ENCODE peak calls at places on chromosomes 13 and 19, in ten cellular contexts. B is left lung, S is WERI-Rb-1, Q is body of pancreas, T is suprapubic skin, M is mucosa of descending colon, C is left ventricle myocardium inferior, G is colonic mucosa, E is heart right ventricle, J is A673. V is an unnamed sample.

GRCh38 chr19:5253403-5254110 is 87.1 kb downstream of the PTPRS start:
- DNase-seq in B (no peak), S (no peak), Q (no peak), T (no peak), M (no peak), C (no peak), G (no peak), E (no peak), J (no peak), V (no peak)

GRCh38 chr13:81051873-81052272 is 710.9 kb upstream of the SPRY2 start:
- DNase-seq in B (no peak), S (no peak), Q (no peak), T (no peak), M (no peak), C (no peak), G (no peak), E (no peak), J (peak; percentile 27), V (no peak)

GRCh38 chr13:113851826-113852535 is 11.9 kb downstream of the GAS6 start:
- DNase-seq in B (no peak), S (peak; percentile 8), Q (no peak), T (peak; percentile 45), M (no peak), C (no peak), G (no peak), E (no peak), J (no peak), V (no peak)

GRCh38 chr19:10193666-10194499 is 870 bp downstream of the DNMT1 start:
- DNase-seq in B (no peak), S (no peak), Q (no peak), T (peak; percentile 84), M (peak; percentile 65), C (no peak), G (peak; percentile 22), E (no peak), J (peak; percentile 44), V (peak; percentile 63)

GRCh38 chr19:48629297-48629598 is 7.9 kb downstream of the DBP start:
- DNase-seq in B (no peak), S (no peak), Q (no peak), T (no peak), M (no peak), C (no peak), G (no peak), E (no peak), J (no peak), V (no peak)

GRCh38 chr19:811007-811434 is 10.7 kb downstream of the PLPPR3 start:
- DNase-seq in B (no peak), S (no peak), Q (no peak), T (no peak), M (no peak), C (no peak), G (no peak), E (no peak), J (peak; percentile 88), V (no peak)

GRCh38 chr13:94329754-94330551 is 149.5 kb downstream of the DCT start:
- DNase-seq in B (no peak), S (no peak), Q (peak; percentile 17), T (no peak), M (no peak), C (no peak), G (no peak), E (no peak), J (peak; percentile 51), V (peak; percentile 73)

GRCh38 chr19:33005440-33005839 is 33.4 kb downstream of the FAAP24 start:
- DNase-seq in B (no peak), S (no peak), Q (no peak), T (no peak), M (no peak), C (no peak), G (no peak), E (no peak), J (peak; percentile 66), V (no peak)

GRCh38 chr13:29454931-29455481 is 140.5 kb downstream of the SLC7A1 start:
- DNase-seq in B (no peak), S (peak; percentile 8), Q (no peak), T (no peak), M (no peak), C (no peak), G (no peak), E (no peak), J (peak; percentile 49), V (no peak)

GRCh38 chr19:11265785-11266236 is 3.5 kb upstream of the DOCK6 start:
- DNase-seq in B (peak; percentile 69), S (no peak), Q (peak; percentile 76), T (no peak), M (peak; percentile 93), C (no peak), G (peak; percentile 97), E (no peak), J (no peak), V (no peak)

GRCh38 chr13:46140044-46140443 is 35.2 kb upstream of the CPB2 start:
- DNase-seq in B (no peak), S (no peak), Q (no peak), T (no peak), M (no peak), C (no peak), G (no peak), E (no peak), J (no peak), V (no peak)

GRCh38 chr13:46146898-46147297 is 35.1 kb downstream of the LCP1 start:
- DNase-seq in B (no peak), S (peak; percentile 18), Q (no peak), T (no peak), M (no peak), C (no peak), G (no peak), E (no peak), J (peak; percentile 67), V (no peak)

GRCh38 chr13:46143239-46143701 is 38.4 kb upstream of the CPB2 start:
- DNase-seq in B (no peak), S (no peak), Q (no peak), T (no peak), M (no peak), C (no peak), G (no peak), E (no peak), J (no peak), V (no peak)

GRCh38 chr13:46145950-46146349 is 36.0 kb downstream of the LCP1 start:
- DNase-seq in B (no peak), S (no peak), Q (no peak), T (no peak), M (no peak), C (no peak), G (no peak), E (no peak), J (no peak), V (no peak)

GRCh38 chr13:46142692-46143238 is 37.9 kb upstream of the CPB2 start:
- DNase-seq in B (no peak), S (no peak), Q (no peak), T (no peak), M (no peak), C (no peak), G (no peak), E (no peak), J (no peak), V (no peak)
- H3K36me3 ChIP-seq in B (no peaks in the 10 kb centered on the region), S (no peaks in the 10 kb centered on the region), Q (no peaks in the 10 kb centered on the region), T (no peaks in the 10 kb centered on the region), M (no peaks in the 10 kb centered on the region), C (no peaks in the 10 kb centered on the region), G (no peaks in the 10 kb centered on the region), E (no peaks in the 10 kb centered on the region), J (no peaks in the 10 kb centered on the region), V (no peaks in the 10 kb centered on the region)

DNA sequence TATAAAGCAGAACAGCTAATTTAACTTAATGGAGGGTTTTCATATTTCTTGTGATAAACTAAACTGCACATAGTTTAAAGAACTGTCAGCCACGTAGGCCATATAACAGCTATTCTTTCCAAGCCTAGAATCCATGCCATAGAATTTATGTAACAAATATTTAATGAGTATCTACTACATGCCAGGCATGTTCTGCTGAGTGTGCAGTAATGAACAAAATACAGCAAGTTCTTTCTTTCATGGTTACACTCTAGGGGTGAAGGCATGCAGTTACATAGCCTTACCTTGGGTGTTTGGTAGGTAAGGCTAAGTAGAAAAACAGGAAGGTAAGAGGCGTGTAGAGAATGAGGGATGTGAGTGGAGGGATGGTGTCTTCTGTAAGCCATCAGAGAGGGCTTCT is 4.6 kb downstream of the URI1 start:
- DNase-seq in B (no peak), S (no peak), Q (no peak), T (no peak), M (no peak), C (no peak), G (no peak), E (no peak), J (no peak), V (no peak)
- H3K36me3 ChIP-seq in B (no peaks in the 10 kb centered on the region), S (peaks cover 7% of the 10 kb centered on the region), Q (no peaks in the 10 kb centered on the region), T (no peaks in the 10 kb centered on the region), M (no peaks in the 10 kb centered on the region), C (no peaks in the 10 kb centered on the region), G (no peaks in the 10 kb centered on the region), E (no peaks in the 10 kb centered on the region), J (peaks cover 7% of the 10 kb centered on the region), V (no peaks in the 10 kb centered on the region)

DNA sequence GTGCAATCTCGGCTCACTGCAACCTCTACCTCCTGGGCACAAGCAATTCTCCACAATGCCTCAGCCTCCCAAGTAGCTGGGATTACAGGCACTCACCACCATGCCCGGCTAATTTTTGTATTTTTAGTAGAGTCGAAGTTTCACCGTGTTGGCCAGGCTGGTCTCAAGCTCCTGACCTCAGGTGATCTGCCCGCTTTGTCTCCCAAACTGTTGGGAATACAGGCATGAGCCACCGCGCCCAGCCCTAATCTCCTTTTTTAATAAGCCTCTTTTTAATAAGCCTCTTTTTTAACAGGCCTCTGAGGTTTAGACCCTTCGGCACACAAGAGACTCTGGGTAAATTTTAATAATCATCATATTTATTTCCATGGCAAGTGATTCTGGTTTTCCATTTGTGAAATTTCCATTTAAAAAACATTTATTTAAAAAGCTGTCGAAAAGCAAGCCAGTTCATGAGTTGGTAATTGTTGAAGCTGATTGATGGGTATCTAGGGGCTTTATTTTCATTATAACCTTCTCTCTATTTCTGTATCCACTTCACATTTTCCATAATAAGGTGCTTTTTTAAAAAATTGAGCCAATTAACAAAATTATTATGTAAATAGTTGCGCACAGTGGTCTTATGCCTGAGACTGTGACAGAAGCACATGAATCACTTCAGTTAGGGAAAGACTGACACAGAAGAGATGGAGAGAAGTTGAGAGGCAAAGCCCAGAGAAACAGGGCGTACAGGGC is 11.8 kb downstream of the POU2F2 start:
- DNase-seq in B (no peak), S (peak; percentile 80), Q (no peak), T (no peak), M (no peak), C (no peak), G (no peak), E (no peak), J (no peak), V (no peak)
- H3K36me3 ChIP-seq in B (no peaks in the 10 kb centered on the region), S (no peaks in the 10 kb centered on the region), Q (no peaks in the 10 kb centered on the region), T (no peaks in the 10 kb centered on the region), M (no peaks in the 10 kb centered on the region), C (no peaks in the 10 kb centered on the region), G (no peaks in the 10 kb centered on the region), E (no peaks in the 10 kb centered on the region), J (no peaks in the 10 kb centered on the region), V (no peaks in the 10 kb centered on the region)

DNA sequence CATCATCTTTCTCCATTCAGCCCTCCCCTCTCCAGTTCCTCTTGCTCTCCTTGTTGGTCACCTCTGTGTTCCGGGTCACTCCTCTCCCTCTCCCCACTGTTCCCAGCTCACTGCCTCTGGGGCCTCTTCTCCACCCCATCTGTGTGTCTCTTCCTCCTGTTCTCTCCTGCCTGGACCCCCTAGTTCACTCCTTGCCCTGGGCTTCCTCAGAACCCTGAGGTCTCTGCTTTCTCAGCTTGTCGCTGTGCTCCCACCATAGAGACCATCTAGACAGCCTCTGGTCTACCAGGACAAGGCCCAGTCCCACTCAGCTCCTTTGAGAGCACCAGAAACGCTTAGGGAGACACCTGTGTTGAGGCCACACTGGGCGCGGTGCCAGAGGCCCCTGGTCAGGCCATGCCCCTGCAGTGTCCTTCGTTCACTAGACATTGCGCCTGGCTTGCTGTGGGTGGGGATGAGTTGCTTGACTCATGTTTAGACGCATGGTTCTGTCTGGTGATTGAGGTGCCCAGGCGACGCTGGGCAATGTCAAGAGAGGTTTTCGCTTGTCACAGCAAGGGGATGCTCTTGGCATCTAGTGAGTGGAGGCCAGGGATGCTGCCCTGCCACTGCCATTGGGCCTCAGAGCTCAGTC is 4.8 kb downstream of the LENG9 start:
- DNase-seq in B (no peak), S (no peak), Q (no peak), T (no peak), M (no peak), C (no peak), G (no peak), E (no peak), J (no peak), V (no peak)
- H3K36me3 ChIP-seq in B (no peaks in the 10 kb centered on the region), S (peaks cover 80% of the 10 kb centered on the region), Q (peaks cover 55% of the 10 kb centered on the region), T (peaks cover 85% of the 10 kb centered on the region), M (peaks cover 33% of the 10 kb centered on the region), C (peaks cover 86% of the 10 kb centered on the region), G (peaks cover 26% of the 10 kb centered on the region), E (peaks cover 82% of the 10 kb centered on the region), J (peaks cover 66% of the 10 kb centered on the region), V (peaks cover 83% of the 10 kb centered on the region)